ENCODE peak calls at places on chromosomes 3 and 15, in four cellular contexts. G, N, I and V are unnamed samples.

GRCh38 chr3:80338366-80338765 is 570.6 kb upstream of the ROBO1 start:
- DNase-seq in G (no peak), I (no peak), N (no peak), V (no peak)

GRCh38 chr3:126082334-126083137 is 1.4 kb downstream of the SLC41A3 start:
- DNase-seq in G (no peak), I (no peak), N (no peak), V (no peak)

GRCh38 chr15:20340931-20341661 is 200.5 kb downstream of the GOLGA6L6 start:
- DNase-seq in N (peak), I (peak), G (no peak), V (no peak)

GRCh38 chr3:159804726-159805410 is 183.8 kb upstream of the IL12A start:
- DNase-seq in G (no peak), N (no peak), I (no peak), V (peak)

GRCh38 chr15:39833515-39833981 is 50.9 kb upstream of the FSIP1 start:
- DNase-seq in G (no peak), N (no peak), I (no peak), V (no peak)

GRCh38 chr3:122305818-122306621 is 19.0 kb upstream of the CSTA start:
- DNase-seq in G (no peak), I (no peak), N (no peak), V (no peak)

GRCh38 chr15:88637841-88638625 is 783 bp upstream of the ISG20 start:
- DNase-seq in N (no peak), I (peak), G (no peak), V (no peak)

GRCh38 chr3:187066228-187066995 is 72.9 kb downstream of the RPL39L start:
- DNase-seq in N (no peak), G (peak), I (no peak), V (no peak)

GRCh38 chr3:102129774-102130608 is 280.7 kb downstream of the NFKBIZ start:
- DNase-seq in N (no peak), G (no peak), I (no peak), V (no peak)

GRCh38 chr3:134189848-134190247 is 60.8 kb downstream of the RYK start:
- DNase-seq in N (no peak), G (no peak), I (no peak), V (no peak)

GRCh38 chr15:61584410-61584809 is 355.3 kb upstream of the RORA start:
- DNase-seq in N (no peak), G (no peak), I (no peak), V (no peak)

GRCh38 chr15:61339526-61339925 is 110.4 kb upstream of the RORA start:
- DNase-seq in I (no peak), N (no peak), G (no peak), V (no peak)

GRCh38 chr3:15768421-15769255 is 29.1 kb downstream of the ANKRD28 start:
- DNase-seq in N (no peak), G (no peak), I (no peak), V (no peak)

GRCh38 chr3:58028902-58029301 is 20.7 kb downstream of the FLNB start:
- DNase-seq in N (no peak), G (no peak), I (no peak), V (no peak)

GRCh38 chr3:58025824-58026579 is 17.8 kb downstream of the FLNB start:
- DNase-seq in I (no peak), G (no peak), N (no peak), V (no peak)

GRCh38 chr3:58027704-58028317 is 19.6 kb downstream of the FLNB start:
- DNase-seq in N (no peak), G (no peak), I (no peak), V (no peak)

GRCh38 chr3:58025406-58025805 is 17.2 kb downstream of the FLNB start:
- DNase-seq in N (no peak), G (no peak), I (no peak), V (no peak)

GRCh38 chr3:58026598-58026997 is 18.4 kb downstream of the FLNB start:
- DNase-seq in I (no peak), G (no peak), N (no peak), V (no peak)
- TF ChIP-seq CTCF in I (no peak), G (no peak), N (no peak), V (peak)

GRCh38 chr3:141412936-141413354 is 44.6 kb downstream of the ZBTB38 start:
- DNase-seq in G (no peak), N (peak), I (peak), V (no peak)
- TF ChIP-seq CTCF in G (no peak), N (no peak), I (no peak), V (no peak)

GRCh38 chr15:91780387-91780786 is 73.1 kb upstream of the SLCO3A1 start:
- DNase-seq in I (no peak), N (no peak), G (no peak), V (no peak)

GRCh38 chr15:91784973-91785709 is 68.4 kb upstream of the SLCO3A1 start:
- DNase-seq in N (no peak), G (no peak), I (no peak), V (no peak)

GRCh38 chr15:91782221-91782620 is 71.3 kb upstream of the SLCO3A1 start:
- DNase-seq in G (no peak), N (no peak), I (no peak), V (no peak)

GRCh38 chr15:91783451-91783850 is 70.1 kb upstream of the SLCO3A1 start:
- DNase-seq in G (no peak), I (no peak), N (no peak), V (no peak)

GRCh38 chr15:91783001-91783400 is 70.5 kb upstream of the SLCO3A1 start:
- DNase-seq in I (no peak), G (no peak), N (no peak), V (no peak)
- TF ChIP-seq CTCF in I (no peak), G (no peak), N (no peak), V (no peak)

DNA sequence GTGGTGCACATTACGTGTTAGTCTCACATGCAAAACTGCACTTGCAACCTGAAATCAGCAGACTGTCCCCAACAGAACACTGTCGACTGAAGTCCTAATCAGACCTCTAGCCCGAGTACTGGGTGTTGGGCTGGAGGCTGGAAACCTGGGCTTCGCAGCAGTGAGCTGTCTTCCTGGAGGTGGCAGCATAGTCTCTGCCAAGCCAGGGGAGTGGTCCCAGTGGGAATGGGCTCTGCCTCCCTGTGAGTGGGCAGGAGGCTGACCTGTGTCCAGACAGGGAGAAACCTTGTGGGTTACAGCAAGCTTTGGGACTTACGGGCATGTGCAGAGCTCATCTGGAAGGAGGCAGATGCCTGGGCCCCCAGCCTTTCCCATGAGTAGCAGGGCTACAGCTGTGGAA is 38.2 kb upstream of the MYZAP start:
- DNase-seq in G (no peak), N (no peak), I (no peak), V (no peak)
- TF ChIP-seq CTCF in G (no peak), N (no peak), I (no peak), V (no peak)

GRCh38 chr3:141367038-141367730 is 1.1 kb upstream of the ZBTB38 start:
- DNase-seq in N (no peak), G (no peak), I (no peak), V (no peak)

GRCh38 chr3:141368062-141368924 is at the start of gene ZBTB38:
- DNase-seq in I (peak), N (peak), G (no peak), V (no peak)

GRCh38 chr3:141365206-141365605 is 3.1 kb upstream of the ZBTB38 start:
- DNase-seq in G (no peak), I (no peak), N (no peak), V (no peak)

GRCh38 chr3:141368925-141369794 is 856 bp downstream of the ZBTB38 start:
- DNase-seq in N (no peak), G (no peak), I (no peak), V (no peak)

DNA sequence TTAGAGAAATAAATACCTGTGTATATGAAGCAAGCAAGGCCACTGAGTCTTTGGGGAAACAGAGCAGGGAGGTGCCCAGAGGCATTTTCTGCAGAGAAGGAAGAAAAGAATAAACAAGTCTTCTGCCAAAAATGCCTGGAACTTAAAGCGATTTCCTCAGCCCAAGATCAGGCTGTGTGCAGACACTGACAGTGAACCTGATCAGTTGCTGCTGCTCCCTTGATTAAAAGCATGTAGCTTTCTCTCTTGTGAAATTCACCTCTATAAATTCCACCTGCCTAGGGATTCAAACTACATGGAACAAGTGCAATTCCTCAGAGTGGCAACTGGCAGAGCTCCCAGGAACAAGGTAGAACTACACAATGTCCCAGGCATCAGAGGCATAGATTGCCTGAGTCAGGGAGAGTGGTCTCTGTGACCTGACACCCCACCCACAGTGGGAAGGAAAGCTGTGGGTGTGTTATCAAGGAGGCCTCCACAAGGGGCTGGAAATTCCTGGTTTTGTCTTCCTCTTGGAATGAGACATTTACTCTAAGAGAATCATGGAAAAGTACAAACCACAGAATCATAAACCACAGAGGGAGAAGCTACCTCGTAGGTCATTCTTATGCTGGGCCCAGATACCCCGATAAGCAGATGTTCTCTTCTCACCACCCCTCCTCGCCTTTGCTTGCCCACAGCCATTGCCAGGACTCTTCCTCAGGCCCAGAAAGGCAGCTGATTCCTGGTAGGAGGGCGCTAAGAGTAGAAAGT is 1.8 kb upstream of the ZBTB38 start:
- DNase-seq in I (no peak), G (no peak), N (no peak), V (no peak)
- TF ChIP-seq CTCF in I (no peak), G (no peak), N (no peak), V (no peak)

DNA sequence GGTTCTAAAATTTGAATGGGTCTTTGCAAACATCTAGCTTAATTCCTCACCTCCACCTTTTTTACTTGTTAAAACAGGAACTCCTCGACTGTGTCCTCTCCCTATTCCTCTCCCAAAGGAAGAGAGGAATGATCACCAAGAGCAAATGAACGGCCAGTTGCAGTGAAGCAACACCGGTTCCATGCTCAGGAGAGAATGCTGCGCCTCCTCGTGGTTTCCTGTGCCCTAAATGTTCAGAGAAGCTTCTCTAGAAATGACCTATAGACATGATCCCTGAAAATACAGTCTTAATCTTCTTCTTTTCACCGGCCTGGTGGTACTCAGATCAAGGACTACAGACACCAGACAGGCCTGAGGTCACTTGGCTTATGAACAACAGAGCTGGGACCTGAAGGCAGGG is 65.1 kb upstream of the GUCA1C start:
- DNase-seq in N (no peak), G (no peak), I (no peak), V (no peak)
- TF ChIP-seq CTCF in N (no peak), G (no peak), I (no peak), V (no peak)

GRCh38 chr3:98798820-98799219 is 35.7 kb downstream of the ST3GAL6 start:
- DNase-seq in I (no peak), N (no peak), G (no peak), V (no peak)
- TF ChIP-seq CTCF in I (no peak), N (no peak), G (no peak), V (no peak)